ENCODE peak calls at places on chromosomes 6 and 20, in eight cellular contexts. T, H, A, S, U, Y, W and R are unnamed samples.

GRCh38 chr6:107962723-107963122 is 4.7 kb upstream of the SEC63 start:
- DNase-seq in Y (no peak), U (no peak), T (no peak), S (no peak), W (no peak), A (no peak), H (no peak), R (no peak)

GRCh38 chr20:7231303-7231702 is 463.8 kb downstream of the BMP2 start:
- DNase-seq in S (no peak), T (no peak), U (no peak), A (no peak), W (no peak), Y (no peak), H (no peak), R (no peak)

GRCh38 chr20:8930691-8931090 is 138.2 kb upstream of the PLCB4 start:
- DNase-seq in Y (no peak), A (no peak), S (peak), U (no peak), T (no peak), W (no peak), H (no peak), R (no peak)

GRCh38 chr6:154703094-154703493 is 30.1 kb upstream of the SCAF8 start:
- DNase-seq in U (no peak), T (no peak), A (no peak), Y (no peak), H (no peak), S (no peak), W (no peak), R (no peak)

GRCh38 chr6:108027594-108027993 is 46.9 kb downstream of the OSTM1 start:
- DNase-seq in S (peak), T (peak), H (no peak), Y (no peak), A (no peak), U (no peak), W (no peak), R (no peak)

GRCh38 chr6:137193256-137194070 is 20.0 kb upstream of the IL22RA2 start:
- DNase-seq in S (no peak), U (no peak), W (no peak), Y (no peak), H (no peak), A (no peak), T (no peak), R (no peak)

GRCh38 chr20:44861547-44862006 is 23.9 kb upstream of the YWHAB start:
- DNase-seq in U (no peak), T (no peak), H (peak), Y (peak), S (peak), W (no peak), A (no peak), R (peak)

GRCh38 chr6:113642714-113643442 is 214.3 kb upstream of the MARCKS start:
- DNase-seq in T (peak), A (no peak), Y (no peak), S (peak), U (peak), W (peak), H (no peak), R (no peak)

GRCh38 chr6:80211295-80211694 is 104.8 kb downstream of the BCKDHB start:
- DNase-seq in H (no peak), U (no peak), T (no peak), Y (no peak), A (no peak), S (peak), W (no peak), R (no peak)

GRCh38 chr6:156762547-156762946 is 14.6 kb upstream of the ARID1B start:
- DNase-seq in W (no peak), H (peak), U (no peak), S (no peak), A (no peak), Y (no peak), T (no peak), R (no peak)

GRCh38 chr20:57685134-57685851 is 24.5 kb downstream of the PMEPA1 start:
- DNase-seq in W (no peak), Y (no peak), T (no peak), A (no peak), U (no peak), H (no peak), S (no peak), R (no peak)

GRCh38 chr6:50936277-50936681 is 117.6 kb downstream of the TFAP2B start:
- DNase-seq in T (no peak), Y (no peak), W (no peak), A (no peak), S (no peak), H (peak), U (no peak), R (no peak)

GRCh38 chr6:39239527-39240154 is 10.4 kb upstream of the KCNK5 start:
- DNase-seq in U (no peak), A (no peak), H (no peak), W (no peak), T (no peak), Y (peak), S (no peak), R (no peak)

GRCh38 chr6:125947581-125947980 is 9.0 kb upstream of the HINT3 start:
- DNase-seq in T (peak), W (peak), U (no peak), A (no peak), Y (no peak), H (peak), S (peak), R (peak)

GRCh38 chr20:15895560-15896084 is 677.6 kb downstream of the KIF16B start:
- DNase-seq in W (no peak), H (no peak), A (no peak), Y (no peak), S (no peak), T (no peak), U (no peak), R (no peak)

GRCh38 chr6:154683756-154684523 is 49.3 kb upstream of the SCAF8 start:
- DNase-seq in W (no peak), T (no peak), H (no peak), Y (no peak), A (no peak), U (no peak), S (peak), R (no peak)

GRCh38 chr20:29689411-29690225 is 1567.8 kb upstream of the DEFB115 start:
- DNase-seq in T (no peak), W (no peak), Y (peak), H (peak), A (peak), U (no peak), S (no peak), R (no peak)

GRCh38 chr6:160421854-160422253 is 73.7 kb downstream of the SLC22A3 start:
- DNase-seq in T (no peak), W (no peak), S (no peak), A (no peak), U (no peak), Y (peak), H (no peak), R (peak)

GRCh38 chr20:62210496-62210855 is 9.6 kb downstream of the HRH3 start:
- DNase-seq in T (no peak), U (no peak), A (peak), W (no peak), S (no peak), Y (no peak), H (no peak), R (no peak)

GRCh38 chr6:8182209-8182845 is 80.0 kb upstream of the EEF1E1 start:
- DNase-seq in S (peak), W (no peak), U (no peak), T (no peak), A (no peak), Y (no peak), H (no peak), R (no peak)

GRCh38 chr6:80489911-80490635 is 383.6 kb downstream of the BCKDHB start:
- DNase-seq in U (no peak), W (no peak), A (no peak), S (no peak), T (no peak), H (no peak), Y (no peak), R (no peak)

GRCh38 chr6:31834704-31835375 is 7.3 kb downstream of the HSPA1B start:
- DNase-seq in S (no peak), Y (peak), H (no peak), W (peak), T (peak), U (peak), A (peak), R (peak)
- TF ChIP-seq POLR2A in S (peak), Y (no peak), H (no peak), W (peak), T (peak), U (peak), A (peak), R (peak)

DNA sequence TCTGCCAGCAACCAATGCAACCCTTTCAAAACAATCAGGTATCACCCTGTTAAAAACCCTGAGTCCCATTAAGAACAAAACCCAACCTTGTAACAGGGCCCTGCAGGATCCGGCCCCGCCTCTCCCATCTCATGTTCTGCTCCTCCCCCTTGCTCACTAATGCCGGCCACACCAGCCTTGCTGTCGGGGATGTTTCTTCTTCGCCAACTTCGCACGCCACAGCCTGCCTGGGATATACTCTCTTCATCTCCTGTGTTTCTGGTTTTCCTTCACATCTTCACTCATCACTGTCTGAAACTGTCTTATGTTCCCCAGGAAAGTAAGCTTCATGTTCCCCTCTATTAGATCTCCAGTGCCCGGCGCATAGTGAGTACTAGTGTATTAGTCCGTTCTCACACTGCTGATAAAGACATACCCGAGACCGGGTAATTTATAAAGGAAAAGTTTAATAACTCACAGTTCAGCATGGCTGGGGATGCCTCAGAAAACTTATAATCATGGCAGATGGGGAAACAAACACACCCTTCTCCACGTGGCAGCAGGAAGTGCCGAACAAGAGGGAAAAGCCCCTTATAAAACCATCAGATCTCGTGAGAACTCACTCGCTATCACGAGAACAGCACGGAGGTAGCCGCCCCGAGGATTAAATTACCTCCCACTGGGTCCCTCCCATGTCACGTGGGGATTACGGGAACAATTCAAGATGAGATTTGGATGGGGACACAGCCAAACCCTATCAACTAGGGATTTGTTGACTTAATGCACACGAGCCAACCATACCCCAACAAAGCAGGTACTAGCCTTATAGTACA is 5.1 kb downstream of the TP53RK start:
- DNase-seq in S (peak), Y (peak), T (no peak), H (peak), U (no peak), A (no peak), W (no peak), R (peak)
- TF ChIP-seq POLR2A in S (peak), Y (no peak), T (no peak), H (no peak), U (no peak), A (no peak), W (no peak), R (no peak)

DNA sequence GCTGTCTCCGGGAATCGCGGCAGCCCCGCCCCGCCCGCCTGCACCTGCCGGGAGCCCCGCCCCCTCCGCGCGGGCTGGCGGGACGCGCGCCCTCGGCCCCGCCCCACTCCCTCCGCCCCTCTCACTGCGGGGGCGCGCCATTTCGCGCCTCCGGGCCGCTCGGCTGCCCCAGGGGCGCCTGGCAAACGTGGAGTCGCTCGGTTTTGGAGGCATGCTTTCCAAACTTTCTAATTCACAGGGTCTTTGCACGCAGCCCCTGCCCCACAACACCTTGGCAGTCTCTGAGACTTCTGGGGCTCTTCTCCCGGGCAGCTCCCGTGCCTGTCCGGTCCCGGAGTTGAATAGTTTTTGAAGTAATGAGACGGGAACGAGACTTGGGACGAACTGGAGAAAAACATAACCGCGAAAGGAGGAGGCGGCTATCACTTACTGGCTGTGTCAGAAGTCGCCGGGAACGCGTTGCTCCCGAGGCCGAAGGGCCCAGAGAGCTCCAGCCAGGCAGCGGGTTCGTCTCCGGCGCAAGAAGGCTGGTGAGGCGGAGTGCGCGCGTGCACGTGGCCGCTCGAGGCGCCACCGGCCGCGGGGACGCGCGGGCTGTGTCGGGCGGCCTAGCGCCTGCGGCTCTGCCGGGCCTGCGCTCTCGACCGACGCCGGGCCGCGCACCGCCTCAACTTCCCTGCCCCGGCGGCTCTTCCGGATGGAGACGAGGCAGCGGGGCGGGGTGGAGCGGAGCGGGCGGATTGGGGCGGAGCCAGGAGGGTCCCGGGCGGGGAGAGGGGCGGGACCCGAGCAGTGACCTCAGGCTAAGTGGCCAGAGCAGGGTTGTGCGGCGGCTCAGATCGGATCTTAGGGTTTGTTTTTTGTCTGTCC is at the start of gene MCM9:
- DNase-seq in T (peak), Y (peak), A (peak), U (peak), H (peak), S (peak), W (peak), R (peak)
- TF ChIP-seq POLR2A in T (peak), Y (peak), A (no peak), U (peak), H (no peak), S (peak), W (peak), R (peak)

GRCh38 chr20:48384147-48384818 is 443.5 kb downstream of the PREX1 start:
- DNase-seq in Y (no peak), U (no peak), A (no peak), S (no peak), W (no peak), T (peak), H (no peak), R (no peak)
- TF ChIP-seq POLR2A in Y (no peak), U (no peak), A (no peak), S (no peak), W (no peak), T (no peak), H (no peak), R (no peak)

GRCh38 chr6:150905769-150906168 is 40.3 kb downstream of the MTHFD1L start:
- DNase-seq in T (no peak), W (no peak), H (no peak), U (no peak), S (no peak), A (no peak), Y (no peak), R (no peak)

GRCh38 chr6:150902142-150902800 is 36.8 kb downstream of the MTHFD1L start:
- DNase-seq in Y (peak), W (no peak), H (no peak), A (no peak), S (no peak), U (no peak), T (no peak), R (no peak)

GRCh38 chr6:150910561-150910960 is 45.1 kb downstream of the MTHFD1L start:
- DNase-seq in T (peak), U (no peak), A (no peak), H (no peak), S (no peak), Y (no peak), W (no peak), R (no peak)

GRCh38 chr6:150907385-150907784 is 41.9 kb downstream of the MTHFD1L start:
- DNase-seq in Y (peak), H (no peak), T (no peak), W (no peak), S (no peak), U (no peak), A (no peak), R (no peak)
- TF ChIP-seq POLR2A in Y (no peak), H (no peak), T (no peak), W (no peak), S (no peak), U (no peak), A (no peak), R (no peak)

DNA sequence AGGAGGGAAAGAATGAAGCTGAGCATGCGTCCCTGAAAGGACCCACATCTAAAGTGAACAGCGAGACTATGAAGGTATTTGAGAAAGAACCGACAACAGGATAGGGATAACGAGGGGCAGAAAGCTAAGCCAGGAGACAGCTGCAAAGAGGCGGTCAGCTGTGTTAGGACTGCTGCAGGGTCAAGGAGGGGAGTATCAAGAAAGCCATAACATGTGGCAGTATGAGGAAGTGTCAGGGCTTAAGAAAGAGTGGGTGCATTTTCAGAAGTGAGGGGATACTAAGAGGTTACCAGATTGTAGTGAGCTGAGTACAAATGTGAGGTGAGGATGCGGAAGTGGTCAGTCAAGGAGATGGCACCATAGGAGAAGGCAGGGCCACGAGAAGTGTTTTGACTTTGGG is 21.2 kb downstream of the MYLIP start:
- DNase-seq in U (no peak), A (no peak), H (no peak), Y (no peak), W (no peak), S (no peak), T (no peak), R (no peak)
- TF ChIP-seq POLR2A in U (no peak), A (no peak), H (no peak), Y (no peak), W (no peak), S (no peak), T (no peak), R (no peak)

GRCh38 chr6:43171284-43172126 is 436 bp downstream of the SRF start:
- DNase-seq in W (peak), A (peak), T (no peak), U (no peak), H (no peak), S (no peak), Y (no peak), R (no peak)
- TF ChIP-seq POLR2A in W (no peak), A (no peak), T (peak), U (no peak), H (no peak), S (peak), Y (no peak), R (peak)

GRCh38 chr20:2230671-2231488 is 64.9 kb upstream of the TGM3 start:
- DNase-seq in S (no peak), T (no peak), U (no peak), A (no peak), W (peak), Y (no peak), H (no peak), R (no peak)
- TF ChIP-seq POLR2A in S (no peak), T (no peak), U (no peak), A (no peak), W (no peak), Y (no peak), H (no peak), R (no peak)

GRCh38 chr20:5586720-5587119 is 163.5 kb upstream of the SHLD1 start:
- DNase-seq in T (no peak), Y (no peak), U (no peak), W (no peak), H (no peak), S (no peak), A (no peak), R (no peak)
- TF ChIP-seq POLR2A in T (no peak), Y (no peak), U (no peak), W (no peak), H (no peak), S (no peak), A (no peak), R (no peak)